ENCODE peak calls at places on chromosomes 16 and 17, in six cellular contexts. D is SK-N-SH, E is H1, Q is endothelial cell of umbilical vein, C is HepG2, P is HCT116. I is an unnamed sample.

GRCh38 chr17:17214646-17215436 is 8.7 kb upstream of the PLD6 start:
- DNase-seq in P (no peak), D (no peak), C (no peak), E (no peak), Q (no peak), I (no peak)

GRCh38 chr17:45722161-45722560 is 62.0 kb upstream of the CRHR1 start:
- DNase-seq in E (no peak), C (peak), D (peak), P (peak), Q (no peak), I (peak)

GRCh38 chr17:83113381-83113780 is 34.0 kb downstream of the METRNL start:
- DNase-seq in D (no peak), C (no peak), E (no peak), Q (no peak), P (no peak), I (no peak)

GRCh38 chr17:77425791-77426641 is 285.2 kb downstream of the SEC14L1 start:
- DNase-seq in D (peak), C (no peak), E (no peak), Q (no peak), P (no peak), I (no peak)

GRCh38 chr16:72677662-72678447 is 370.1 kb downstream of the ZFHX3 start:
- DNase-seq in E (no peak), Q (no peak), P (no peak), D (no peak), C (peak), I (no peak)

GRCh38 chr16:29974291-29975133 is 844 bp downstream of the TAOK2 start:
- DNase-seq in P (no peak), E (no peak), D (peak), Q (peak), C (no peak), I (peak)

GRCh38 chr17:80219013-80219776 is 938 bp downstream of the SGSH start:
- DNase-seq in Q (peak), D (peak), C (peak), P (peak), E (no peak), I (peak)

GRCh38 chr17:29664743-29665479 is 42.2 kb upstream of the CORO6 start:
- DNase-seq in D (no peak), Q (peak), P (peak), E (no peak), C (no peak), I (no peak)

GRCh38 chr17:15892244-15892643 is 52.7 kb upstream of the ADORA2B start:
- DNase-seq in P (no peak), Q (no peak), D (no peak), C (no peak), E (no peak), I (no peak)

GRCh38 chr16:1002399-1003161 is 21.0 kb downstream of the SOX8 start:
- DNase-seq in E (no peak), P (peak), Q (peak), C (peak), D (no peak), I (no peak)

GRCh38 chr17:21300601-21301571 is 16.4 kb downstream of the MAP2K3 start:
- DNase-seq in E (no peak), D (no peak), P (no peak), Q (no peak), C (no peak), I (no peak)

GRCh38 chr17:79711715-79712305 is 18.9 kb upstream of the ENPP7 start:
- DNase-seq in D (no peak), Q (no peak), P (no peak), C (no peak), E (no peak), I (peak)

GRCh38 chr17:77233635-77234334 is 93.0 kb downstream of the SEC14L1 start:
- DNase-seq in D (no peak), C (peak), Q (peak), E (no peak), P (no peak), I (no peak)

GRCh38 chr17:2398188-2398587 is 2.7 kb downstream of the MNT start:
- DNase-seq in Q (no peak), C (no peak), E (no peak), P (no peak), D (no peak), I (no peak)

GRCh38 chr16:87955302-87956168 is 4.3 kb downstream of the BANP start:
- DNase-seq in C (no peak), E (no peak), P (no peak), Q (no peak), D (no peak), I (no peak)

GRCh38 chr17:38893612-38894011 is 23.8 kb downstream of the LASP1 start:
- DNase-seq in P (no peak), E (no peak), Q (peak), C (no peak), D (no peak), I (no peak)

GRCh38 chr16:11076259-11077018 is 132.1 kb downstream of the CLEC16A start:
- DNase-seq in E (no peak), D (no peak), P (no peak), Q (no peak), C (no peak), I (no peak)

GRCh38 chr17:81842725-81843504 is 8.1 kb upstream of the PPP1R27 start:
- DNase-seq in Q (no peak), D (no peak), C (no peak), E (no peak), P (no peak), I (no peak)

GRCh38 chr16:66924527-66925321 is 611 bp downstream of the RRAD start:
- DNase-seq in C (no peak), E (no peak), P (no peak), Q (no peak), D (peak), I (peak)

GRCh38 chr17:4710693-4711634 is 532 bp downstream of the ARRB2 start:
- DNase-seq in C (no peak), D (peak), Q (no peak), P (no peak), E (no peak), I (no peak)

GRCh38 chr17:7056386-7056785 is 12.5 kb upstream of the SLC16A11 start:
- DNase-seq in E (no peak), Q (no peak), C (no peak), P (no peak), D (no peak), I (no peak)

GRCh38 chr16:70747703-70748631 is 53.0 kb downstream of the VAC14 start:
- DNase-seq in D (no peak), C (no peak), Q (no peak), E (no peak), P (no peak), I (no peak)

GRCh38 chr16:85172465-85173071 is 60.3 kb upstream of the CIBAR2 start:
- DNase-seq in P (peak), C (peak), Q (peak), E (no peak), D (peak), I (peak)

GRCh38 chr16:84303516-84303915 is 8.8 kb downstream of the WFDC1 start:
- DNase-seq in D (no peak), P (no peak), E (no peak), C (no peak), Q (no peak), I (no peak)

GRCh38 chr16:82082543-82083244 is 47.6 kb downstream of the HSD17B2 start:
- DNase-seq in D (no peak), E (no peak), Q (peak), P (peak), C (peak), I (no peak)

GRCh38 chr17:72943826-72944689 is 148.4 kb downstream of the SLC39A11 start:
- DNase-seq in C (no peak), D (no peak), E (no peak), Q (no peak), P (no peak), I (no peak)

GRCh38 chr16:70470141-70470926 is 15.9 kb downstream of the FCSK start:
- DNase-seq in Q (no peak), C (no peak), P (no peak), E (no peak), D (no peak), I (no peak)

GRCh38 chr17:72143245-72143644 is 22.4 kb downstream of the SOX9 start:
- DNase-seq in Q (no peak), C (peak), P (no peak), D (no peak), E (no peak), I (no peak)

GRCh38 chr17:75261336-75262111 is at the start of the genes GGA3 and MRPS7:
- DNase-seq in Q (peak), P (peak), C (peak), E (no peak), D (peak), I (peak)
- TF ChIP-seq POLR2AphosphoS5 in Q (peak), P (peak), C (peak), E (peak), D (peak), I (peak)

GRCh38 chr17:61474235-61474927 is 22.2 kb downstream of the TBX4 start:
- DNase-seq in P (no peak), C (no peak), E (no peak), Q (no peak), D (no peak), I (no peak)
- H2AFZ ChIP-seq in P (no peak), C (no peak), E (no peak), Q (no peak), D (no peak), I (no peak)

GRCh38 chr16:56673916-56674315 is 4.3 kb downstream of the MT1H start:
- DNase-seq in C (peak), Q (peak), E (no peak), D (no peak), P (no peak), I (peak)
- TF ChIP-seq POLR2AphosphoS5 in C (no peak), Q (no peak), E (no peak), D (no peak), P (no peak), I (no peak)

GRCh38 chr17:34226011-34226410 is 29.1 kb upstream of the CCL2 start:
- DNase-seq in C (no peak), D (no peak), E (no peak), Q (no peak), P (no peak), I (no peak)
- H2AFZ ChIP-seq in C (no peak), D (no peak), E (no peak), Q (no peak), P (no peak), I (no peak)

DNA sequence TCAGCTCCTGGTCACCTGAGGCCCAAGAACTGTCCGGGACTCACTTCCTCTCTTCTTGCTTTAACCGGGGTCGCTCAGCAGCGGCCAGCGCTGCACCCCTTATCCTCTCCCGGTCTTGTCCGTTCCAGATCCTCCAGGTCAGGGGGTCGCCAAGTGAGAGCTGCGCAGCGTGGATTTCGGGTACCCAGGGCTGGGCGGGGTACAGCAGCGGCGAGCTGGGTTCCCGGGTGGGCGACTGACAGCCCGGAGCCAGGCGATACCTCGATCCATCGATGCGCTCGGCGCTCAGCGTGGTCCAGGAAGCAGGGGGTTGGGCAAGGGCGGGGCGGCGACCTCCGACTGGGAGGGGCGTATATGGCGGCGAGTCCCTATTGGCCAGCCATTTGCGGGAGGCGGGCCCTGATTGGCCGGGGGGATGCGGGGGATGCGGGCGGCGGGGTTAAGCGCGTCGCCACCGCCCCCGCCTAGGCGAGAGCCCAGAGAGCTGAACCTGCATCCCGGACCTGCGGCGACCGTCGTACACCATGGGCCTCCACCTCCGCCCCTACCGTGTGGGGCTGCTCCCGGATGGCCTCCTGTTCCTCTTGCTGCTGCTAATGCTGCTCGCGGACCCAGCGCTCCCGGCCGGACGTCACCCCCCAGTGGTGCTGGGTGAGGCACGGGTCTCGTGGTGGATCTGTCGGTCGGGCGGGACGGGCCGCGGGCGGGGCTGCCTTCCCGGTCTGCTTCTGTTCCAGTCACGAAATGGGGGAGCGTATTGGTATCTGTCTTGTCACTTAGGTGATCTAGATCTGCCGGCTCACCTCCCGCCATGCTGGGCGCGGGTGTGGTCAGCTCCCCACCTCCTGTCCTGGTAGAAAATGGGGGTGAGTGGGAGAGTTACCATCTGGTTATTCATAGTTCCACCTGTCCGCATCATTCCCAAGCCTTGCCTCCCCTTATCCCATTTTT is at the start of gene PLA2G15:
- DNase-seq in D (peak), Q (peak), P (peak), E (peak), C (peak), I (peak)
- TF ChIP-seq POLR2AphosphoS5 in D (peak), Q (peak), P (peak), E (no peak), C (no peak), I (peak)

DNA sequence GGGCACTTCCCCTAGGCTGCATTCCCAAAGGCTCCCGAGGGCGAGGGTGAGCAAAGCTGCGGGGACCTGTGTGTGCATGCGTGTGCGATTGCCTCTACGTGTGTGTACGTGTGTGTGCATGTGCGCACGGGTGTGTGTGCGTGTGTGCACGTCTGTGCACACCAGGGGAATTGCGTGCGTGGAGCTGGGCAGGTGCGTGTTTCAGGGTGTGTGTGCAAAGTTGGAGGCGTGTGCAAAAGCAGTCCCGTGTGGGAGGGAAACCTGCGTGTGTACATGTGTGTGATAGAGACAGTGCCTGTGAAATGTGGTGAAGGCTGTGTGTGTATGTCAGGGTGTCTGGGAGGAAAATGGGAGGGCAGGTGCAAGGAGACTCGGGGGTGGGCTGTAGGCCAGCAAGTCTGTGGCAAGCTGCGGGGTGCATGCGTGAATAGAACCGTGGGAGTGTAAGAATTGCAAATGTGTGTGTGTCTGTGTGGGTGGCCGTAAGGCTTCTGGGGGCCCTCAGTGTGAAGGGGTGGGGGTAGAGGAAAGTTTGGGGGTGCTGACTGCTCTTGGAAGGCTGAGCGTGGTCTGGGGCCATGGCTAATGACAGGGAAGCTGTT is 481 bp downstream of the SEC14L5 start:
- DNase-seq in P (no peak), D (no peak), C (no peak), E (no peak), Q (no peak), I (no peak)
- H2AFZ ChIP-seq in P (no peak), D (peak), C (no peak), E (no peak), Q (no peak), I (peak)